ENCODE peak calls at places on chromosomes 2 and 18, in nine cellular contexts. One of them, this sample, is unnamed.

GRCh38 chr18:75154259-75154658 is 54.7 kb downstream of the PTGR3 start:
- DNase-seq in tibial artery: no peak
- DNase-seq in progenitor cell of endocrine pancreas: no peak
- DNase-seq in A549: no peak
- DNase-seq in dorsolateral prefrontal cortex: no peak
- DNase-seq in GM23338: no peak
- DNase-seq in GM13976: no peak
- DNase-seq in lower lobe of right lung: no peak
- DNase-seq in heart left ventricle: no peak
- DNase-seq in this sample: no peak

GRCh38 chr2:172674034-172674967 is 61.3 kb upstream of the RAPGEF4 start:
- DNase-seq in tibial artery: peak
- DNase-seq in progenitor cell of endocrine pancreas: peak
- DNase-seq in A549: no peak
- DNase-seq in dorsolateral prefrontal cortex: no peak
- DNase-seq in GM23338: peak
- DNase-seq in GM13976: peak
- DNase-seq in lower lobe of right lung: peak
- DNase-seq in heart left ventricle: no peak
- DNase-seq in this sample: peak

GRCh38 chr2:26523750-26524149 is 45.8 kb upstream of the OTOF start:
- DNase-seq in tibial artery: peak
- DNase-seq in progenitor cell of endocrine pancreas: no peak
- DNase-seq in A549: no peak
- DNase-seq in dorsolateral prefrontal cortex: peak
- DNase-seq in GM23338: no peak
- DNase-seq in GM13976: no peak
- DNase-seq in lower lobe of right lung: no peak
- DNase-seq in heart left ventricle: no peak
- DNase-seq in this sample: no peak

GRCh38 chr2:42001696-42002331 is 46.0 kb upstream of the PKDCC start:
- DNase-seq in tibial artery: no peak
- DNase-seq in progenitor cell of endocrine pancreas: no peak
- DNase-seq in A549: no peak
- DNase-seq in dorsolateral prefrontal cortex: no peak
- DNase-seq in GM23338: no peak
- DNase-seq in GM13976: no peak
- DNase-seq in lower lobe of right lung: no peak
- DNase-seq in heart left ventricle: no peak
- DNase-seq in this sample: no peak

GRCh38 chr2:68043719-68044498 is 18.9 kb downstream of the C1D start:
- DNase-seq in tibial artery: no peak
- DNase-seq in progenitor cell of endocrine pancreas: no peak
- DNase-seq in A549: no peak
- DNase-seq in dorsolateral prefrontal cortex: no peak
- DNase-seq in GM23338: no peak
- DNase-seq in GM13976: no peak
- DNase-seq in lower lobe of right lung: no peak
- DNase-seq in heart left ventricle: no peak
- DNase-seq in this sample: no peak

GRCh38 chr2:153499439-153499838 is 20.9 kb upstream of the RPRM start:
- DNase-seq in tibial artery: no peak
- DNase-seq in progenitor cell of endocrine pancreas: no peak
- DNase-seq in A549: no peak
- DNase-seq in dorsolateral prefrontal cortex: no peak
- DNase-seq in GM23338: no peak
- DNase-seq in GM13976: no peak
- DNase-seq in lower lobe of right lung: no peak
- DNase-seq in heart left ventricle: no peak
- DNase-seq in this sample: no peak

GRCh38 chr2:157206921-157207320 is 50.6 kb upstream of the GALNT5 start:
- DNase-seq in tibial artery: no peak
- DNase-seq in progenitor cell of endocrine pancreas: no peak
- DNase-seq in A549: no peak
- DNase-seq in dorsolateral prefrontal cortex: no peak
- DNase-seq in GM23338: no peak
- DNase-seq in GM13976: no peak
- DNase-seq in lower lobe of right lung: no peak
- DNase-seq in heart left ventricle: no peak
- DNase-seq in this sample: no peak

GRCh38 chr2:167209784-167210183 is 321.5 kb downstream of the XIRP2 start:
- DNase-seq in tibial artery: no peak
- DNase-seq in progenitor cell of endocrine pancreas: no peak
- DNase-seq in A549: no peak
- DNase-seq in dorsolateral prefrontal cortex: no peak
- DNase-seq in GM23338: peak
- DNase-seq in GM13976: no peak
- DNase-seq in lower lobe of right lung: no peak
- DNase-seq in heart left ventricle: no peak
- DNase-seq in this sample: no peak

GRCh38 chr2:70541481-70542020 is 12.1 kb downstream of the TGFA start:
- DNase-seq in tibial artery: no peak
- DNase-seq in progenitor cell of endocrine pancreas: no peak
- DNase-seq in A549: no peak
- DNase-seq in dorsolateral prefrontal cortex: no peak
- DNase-seq in GM23338: peak
- DNase-seq in GM13976: no peak
- DNase-seq in lower lobe of right lung: no peak
- DNase-seq in heart left ventricle: no peak
- DNase-seq in this sample: no peak

GRCh38 chr2:202638710-202639109 is 3.9 kb downstream of the FAM117B start:
- DNase-seq in tibial artery: no peak
- DNase-seq in progenitor cell of endocrine pancreas: no peak
- DNase-seq in A549: no peak
- DNase-seq in dorsolateral prefrontal cortex: no peak
- DNase-seq in GM23338: no peak
- DNase-seq in GM13976: no peak
- DNase-seq in lower lobe of right lung: no peak
- DNase-seq in heart left ventricle: no peak
- DNase-seq in this sample: no peak

GRCh38 chr2:202642567-202642966 is 7.8 kb downstream of the FAM117B start:
- DNase-seq in tibial artery: no peak
- DNase-seq in progenitor cell of endocrine pancreas: no peak
- DNase-seq in A549: no peak
- DNase-seq in dorsolateral prefrontal cortex: no peak
- DNase-seq in GM23338: no peak
- DNase-seq in GM13976: no peak
- DNase-seq in lower lobe of right lung: no peak
- DNase-seq in heart left ventricle: no peak
- DNase-seq in this sample: no peak

GRCh38 chr2:202643012-202643858 is 8.5 kb downstream of the FAM117B start:
- DNase-seq in tibial artery: no peak
- DNase-seq in progenitor cell of endocrine pancreas: no peak
- DNase-seq in A549: no peak
- DNase-seq in dorsolateral prefrontal cortex: no peak
- DNase-seq in GM23338: no peak
- DNase-seq in GM13976: peak
- DNase-seq in lower lobe of right lung: no peak
- DNase-seq in heart left ventricle: no peak
- DNase-seq in this sample: no peak

GRCh38 chr2:202635441-202636296 is 900 bp downstream of the FAM117B start:
- DNase-seq in tibial artery: peak
- DNase-seq in progenitor cell of endocrine pancreas: peak
- DNase-seq in A549: peak
- DNase-seq in dorsolateral prefrontal cortex: peak
- DNase-seq in GM23338: peak
- DNase-seq in GM13976: peak
- DNase-seq in lower lobe of right lung: peak
- DNase-seq in heart left ventricle: peak
- DNase-seq in this sample: peak

DNA sequence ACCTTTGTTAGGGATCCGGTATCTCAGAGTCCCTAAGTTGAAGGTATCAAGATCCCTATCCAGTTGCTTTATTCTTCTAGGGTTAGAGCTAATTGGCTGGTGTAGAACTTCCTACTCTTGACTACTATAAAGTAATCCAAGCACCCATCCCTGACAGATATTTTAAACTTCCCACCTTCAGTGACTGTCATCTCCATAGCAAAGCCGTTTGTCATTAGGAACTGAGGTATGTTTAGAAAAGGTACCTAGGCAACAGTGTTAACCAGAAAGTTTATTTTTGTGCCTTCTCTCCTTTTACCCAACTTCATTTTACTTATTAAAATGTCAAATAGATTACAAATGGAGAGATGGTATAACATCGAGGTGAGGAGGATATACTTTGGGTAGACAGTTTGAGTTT is 4.5 kb downstream of the FAM117B start:
- DNase-seq in tibial artery: no peak
- DNase-seq in progenitor cell of endocrine pancreas: no peak
- DNase-seq in A549: no peak
- DNase-seq in dorsolateral prefrontal cortex: no peak
- DNase-seq in GM23338: no peak
- DNase-seq in GM13976: no peak
- DNase-seq in lower lobe of right lung: no peak
- DNase-seq in heart left ventricle: no peak
- DNase-seq in this sample: no peak
- TF ChIP-seq CTCF in tibial artery: no peak
- TF ChIP-seq CTCF in progenitor cell of endocrine pancreas: no peak
- TF ChIP-seq CTCF in A549: no peak
- TF ChIP-seq CTCF in dorsolateral prefrontal cortex: no peak
- TF ChIP-seq CTCF in GM23338: no peak
- TF ChIP-seq CTCF in GM13976: no peak
- TF ChIP-seq CTCF in lower lobe of right lung: no peak
- TF ChIP-seq CTCF in heart left ventricle: no peak
- TF ChIP-seq CTCF in this sample: no peak

DNA sequence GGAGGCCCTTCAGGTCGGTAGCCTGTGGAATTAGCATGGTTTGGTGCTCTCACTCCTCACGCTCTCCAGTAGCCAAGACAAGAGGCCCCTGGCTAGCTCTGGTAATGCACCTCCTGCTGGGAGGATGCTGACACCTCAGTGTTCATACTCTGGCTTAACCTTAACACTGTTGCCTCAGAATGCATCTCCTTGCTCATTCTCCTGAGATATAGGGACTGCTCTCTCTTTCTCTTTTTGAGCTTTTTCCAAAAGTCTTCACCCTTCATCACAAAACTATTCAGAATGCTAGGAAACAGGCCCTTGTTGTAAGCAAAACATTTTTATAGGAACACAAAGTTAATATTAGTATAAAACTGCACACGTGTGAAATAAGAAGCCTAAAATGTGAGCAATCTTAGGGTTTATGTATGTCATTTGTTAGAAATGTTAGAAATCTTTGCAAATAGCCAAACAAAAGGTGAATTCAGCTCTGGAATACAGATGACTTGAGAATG is 17.3 kb upstream of the IMPA2 start:
- DNase-seq in tibial artery: no peak
- DNase-seq in progenitor cell of endocrine pancreas: no peak
- DNase-seq in A549: no peak
- DNase-seq in dorsolateral prefrontal cortex: no peak
- DNase-seq in GM23338: peak
- DNase-seq in GM13976: no peak
- DNase-seq in lower lobe of right lung: no peak
- DNase-seq in heart left ventricle: no peak
- DNase-seq in this sample: no peak
- TF ChIP-seq CTCF in tibial artery: no peak
- TF ChIP-seq CTCF in progenitor cell of endocrine pancreas: no peak
- TF ChIP-seq CTCF in A549: no peak
- TF ChIP-seq CTCF in dorsolateral prefrontal cortex: no peak
- TF ChIP-seq CTCF in GM23338: peak
- TF ChIP-seq CTCF in GM13976: no peak
- TF ChIP-seq CTCF in lower lobe of right lung: no peak
- TF ChIP-seq CTCF in heart left ventricle: no peak
- TF ChIP-seq CTCF in this sample: no peak

GRCh38 chr2:53486185-53486584 is 281.4 kb upstream of the CHAC2 start:
- DNase-seq in tibial artery: no peak
- DNase-seq in progenitor cell of endocrine pancreas: no peak
- DNase-seq in A549: no peak
- DNase-seq in dorsolateral prefrontal cortex: no peak
- DNase-seq in GM23338: no peak
- DNase-seq in GM13976: no peak
- DNase-seq in lower lobe of right lung: no peak
- DNase-seq in heart left ventricle: no peak
- DNase-seq in this sample: no peak

GRCh38 chr2:53490659-53491058 is 276.9 kb upstream of the CHAC2 start:
- DNase-seq in tibial artery: peak
- DNase-seq in progenitor cell of endocrine pancreas: no peak
- DNase-seq in A549: no peak
- DNase-seq in dorsolateral prefrontal cortex: peak
- DNase-seq in GM23338: no peak
- DNase-seq in GM13976: no peak
- DNase-seq in lower lobe of right lung: no peak
- DNase-seq in heart left ventricle: no peak
- DNase-seq in this sample: no peak
- TF ChIP-seq CTCF in tibial artery: no peak
- TF ChIP-seq CTCF in progenitor cell of endocrine pancreas: no peak
- TF ChIP-seq CTCF in A549: no peak
- TF ChIP-seq CTCF in dorsolateral prefrontal cortex: no peak
- TF ChIP-seq CTCF in GM23338: no peak
- TF ChIP-seq CTCF in GM13976: no peak
- TF ChIP-seq CTCF in lower lobe of right lung: no peak
- TF ChIP-seq CTCF in heart left ventricle: no peak
- TF ChIP-seq CTCF in this sample: no peak

GRCh38 chr2:139790807-139791206 is 1010.6 kb upstream of the NXPH2 start:
- DNase-seq in tibial artery: no peak
- DNase-seq in progenitor cell of endocrine pancreas: no peak
- DNase-seq in A549: peak
- DNase-seq in dorsolateral prefrontal cortex: no peak
- DNase-seq in GM23338: peak
- DNase-seq in GM13976: peak
- DNase-seq in lower lobe of right lung: no peak
- DNase-seq in heart left ventricle: no peak
- DNase-seq in this sample: no peak
- TF ChIP-seq CTCF in tibial artery: no peak
- TF ChIP-seq CTCF in progenitor cell of endocrine pancreas: peak
- TF ChIP-seq CTCF in A549: peak
- TF ChIP-seq CTCF in dorsolateral prefrontal cortex: peak
- TF ChIP-seq CTCF in GM23338: no peak
- TF ChIP-seq CTCF in GM13976: no peak
- TF ChIP-seq CTCF in lower lobe of right lung: no peak
- TF ChIP-seq CTCF in heart left ventricle: peak
- TF ChIP-seq CTCF in this sample: no peak

GRCh38 chr2:64767670-64768425 is 114.1 kb upstream of the SERTAD2 start:
- DNase-seq in tibial artery: peak
- DNase-seq in progenitor cell of endocrine pancreas: peak
- DNase-seq in A549: peak
- DNase-seq in dorsolateral prefrontal cortex: peak
- DNase-seq in GM23338: peak
- DNase-seq in GM13976: peak
- DNase-seq in lower lobe of right lung: peak
- DNase-seq in heart left ventricle: peak
- DNase-seq in this sample: peak
- TF ChIP-seq CTCF in tibial artery: no peak
- TF ChIP-seq CTCF in progenitor cell of endocrine pancreas: no peak
- TF ChIP-seq CTCF in A549: peak
- TF ChIP-seq CTCF in dorsolateral prefrontal cortex: no peak
- TF ChIP-seq CTCF in GM23338: peak
- TF ChIP-seq CTCF in GM13976: peak
- TF ChIP-seq CTCF in lower lobe of right lung: peak
- TF ChIP-seq CTCF in heart left ventricle: peak
- TF ChIP-seq CTCF in this sample: no peak